ENCODE peak calls at places on chromosomes 4 and X, in five cellular contexts. Z is prostate gland, K is GM23338, P is breast epithelium, N is HL-60. R is an unnamed sample.

GRCh38 chrX:11458175-11458574 is 165.0 kb downstream of the AMELX start:
- DNase-seq in Z (peak), K (no peak), P (no peak), N (no peak), R (no peak)

GRCh38 chr4:98113005-98113404 is 30.3 kb downstream of the STPG2 start:
- DNase-seq in Z (no peak), K (peak), P (no peak), N (no peak), R (no peak)

GRCh38 chr4:128812360-128812958 is 3.0 kb downstream of the JADE1 start:
- DNase-seq in Z (peak), K (peak), P (no peak), N (no peak), R (peak)

GRCh38 chr4:6343950-6344408 is 74.3 kb downstream of the WFS1 start:
- DNase-seq in Z (no peak), K (no peak), P (no peak), N (no peak), R (no peak)

GRCh38 chr4:102219143-102219542 is 126.1 kb downstream of the SLC39A8 start:
- DNase-seq in Z (no peak), K (peak), P (no peak), N (no peak), R (no peak)

GRCh38 chr4:163482197-163482596 is 8.6 kb upstream of the TKTL2 start:
- DNase-seq in Z (no peak), K (no peak), P (no peak), N (no peak), R (no peak)

GRCh38 chr4:171521726-171522125 is 291.5 kb upstream of the GALNTL6 start:
- DNase-seq in Z (no peak), K (no peak), P (no peak), N (no peak), R (no peak)

GRCh38 chr4:140044314-140044991 is 109.5 kb downstream of the MAML3 start:
- DNase-seq in Z (no peak), K (no peak), P (no peak), N (no peak), R (no peak)

GRCh38 chr4:146647615-146648383 is 9.1 kb downstream of the POU4F2 start:
- DNase-seq in Z (no peak), K (peak), P (no peak), N (no peak), R (no peak)

GRCh38 chrX:102727761-102728160 is 7.2 kb downstream of the GPRASP3 start:
- DNase-seq in Z (no peak), K (no peak), P (no peak), N (no peak), R (no peak)

GRCh38 chrX:103254171-103254824 is 657 bp downstream of the TCEAL8 start:
- DNase-seq in Z (peak), K (peak), P (no peak), N (no peak), R (no peak)

GRCh38 chr4:73347497-73347896 is 56.6 kb upstream of the ALB start:
- DNase-seq in Z (no peak), K (no peak), P (no peak), N (no peak), R (no peak)

GRCh38 chr4:123444298-123444731 is 47.7 kb downstream of the SPRY1 start:
- DNase-seq in Z (no peak), K (peak), P (no peak), N (peak), R (no peak)

DNA sequence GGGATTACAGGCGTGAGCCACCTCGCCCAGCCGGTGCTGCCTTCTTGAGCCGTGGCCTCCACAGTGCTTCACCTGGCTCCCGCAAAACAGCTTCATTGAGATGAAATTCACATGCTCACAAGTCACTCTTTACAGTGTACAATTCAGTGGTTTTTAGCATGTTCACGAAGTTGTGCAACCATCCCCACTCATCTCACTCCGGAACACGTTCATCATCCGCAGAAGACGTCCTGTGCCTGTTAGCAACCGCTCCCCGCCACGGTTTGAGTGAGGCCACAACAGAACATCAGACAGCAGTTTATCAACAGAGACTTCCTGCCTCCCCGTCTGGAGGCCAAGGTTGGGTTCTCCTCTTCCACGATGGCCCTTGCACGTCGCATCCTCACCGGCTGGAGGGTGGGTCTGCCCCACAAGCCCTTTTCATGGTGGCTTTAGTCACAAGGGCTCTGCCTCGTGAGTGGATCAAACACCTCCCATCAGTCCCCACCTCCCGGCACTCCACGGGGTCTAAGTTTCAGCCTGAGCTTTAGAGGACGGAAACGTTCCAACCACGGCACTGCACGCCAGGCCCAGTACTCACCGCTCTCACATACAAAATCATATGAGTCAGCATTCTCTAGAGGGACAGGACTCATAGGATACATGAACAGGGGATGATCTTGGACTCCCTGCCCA is 29.6 kb upstream of the SPON2 start:
- DNase-seq in Z (no peak), K (no peak), P (peak), N (peak), R (peak)
- TF ChIP-seq POLR2AphosphoS5 in Z (peak), K (no peak), P (peak), N (peak), R (no peak)

DNA sequence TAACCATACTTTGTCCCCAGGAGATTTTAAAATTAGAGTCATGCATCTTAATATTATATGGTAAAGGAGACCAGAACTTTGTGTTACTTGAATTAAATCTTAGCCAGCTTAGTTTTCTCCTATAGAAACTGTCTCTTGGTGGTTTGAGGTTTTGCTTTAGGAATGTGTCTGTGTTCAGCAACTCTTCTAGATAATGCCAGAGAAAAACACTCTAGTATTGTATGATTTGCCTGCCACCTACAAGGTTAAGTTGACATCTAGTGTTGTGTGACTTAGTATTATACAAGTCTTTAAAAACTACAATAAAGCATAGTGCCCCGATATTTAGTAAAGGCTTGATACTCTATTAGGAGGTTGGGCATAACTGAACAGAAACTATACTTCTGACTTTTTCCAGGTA is 2.1 kb downstream of the UGT8 start:
- DNase-seq in Z (no peak), K (no peak), P (no peak), N (no peak), R (no peak)
- H3K4me3 ChIP-seq in Z (no peak), K (peak), P (no peak), N (no peak), R (no peak)

GRCh38 chr4:95255396-95256107 is 293.2 kb downstream of the UNC5C start:
- DNase-seq in Z (no peak), K (no peak), P (no peak), N (no peak), R (no peak)
- TF ChIP-seq POLR2AphosphoS5 in Z (no peak), K (no peak), P (no peak), N (no peak), R (no peak)

GRCh38 chrX:19555236-19555635 is 39.9 kb upstream of the MAP3K15 start:
- DNase-seq in Z (no peak), K (no peak), P (no peak), N (no peak), R (no peak)

GRCh38 chrX:19556202-19556601 is 40.9 kb upstream of the MAP3K15 start:
- DNase-seq in Z (no peak), K (no peak), P (no peak), N (no peak), R (no peak)

GRCh38 chrX:19555683-19556082 is 40.4 kb upstream of the MAP3K15 start:
- DNase-seq in Z (no peak), K (no peak), P (no peak), N (no peak), R (no peak)

GRCh38 chrX:19552793-19553192 is 37.5 kb upstream of the MAP3K15 start:
- DNase-seq in Z (no peak), K (no peak), P (no peak), N (no peak), R (no peak)

GRCh38 chrX:19554786-19555185 is 39.5 kb upstream of the MAP3K15 start:
- DNase-seq in Z (no peak), K (no peak), P (no peak), N (no peak), R (no peak)
- H3K4me3 ChIP-seq in Z (no peak), K (no peak), P (no peak), N (no peak), R (no peak)

DNA sequence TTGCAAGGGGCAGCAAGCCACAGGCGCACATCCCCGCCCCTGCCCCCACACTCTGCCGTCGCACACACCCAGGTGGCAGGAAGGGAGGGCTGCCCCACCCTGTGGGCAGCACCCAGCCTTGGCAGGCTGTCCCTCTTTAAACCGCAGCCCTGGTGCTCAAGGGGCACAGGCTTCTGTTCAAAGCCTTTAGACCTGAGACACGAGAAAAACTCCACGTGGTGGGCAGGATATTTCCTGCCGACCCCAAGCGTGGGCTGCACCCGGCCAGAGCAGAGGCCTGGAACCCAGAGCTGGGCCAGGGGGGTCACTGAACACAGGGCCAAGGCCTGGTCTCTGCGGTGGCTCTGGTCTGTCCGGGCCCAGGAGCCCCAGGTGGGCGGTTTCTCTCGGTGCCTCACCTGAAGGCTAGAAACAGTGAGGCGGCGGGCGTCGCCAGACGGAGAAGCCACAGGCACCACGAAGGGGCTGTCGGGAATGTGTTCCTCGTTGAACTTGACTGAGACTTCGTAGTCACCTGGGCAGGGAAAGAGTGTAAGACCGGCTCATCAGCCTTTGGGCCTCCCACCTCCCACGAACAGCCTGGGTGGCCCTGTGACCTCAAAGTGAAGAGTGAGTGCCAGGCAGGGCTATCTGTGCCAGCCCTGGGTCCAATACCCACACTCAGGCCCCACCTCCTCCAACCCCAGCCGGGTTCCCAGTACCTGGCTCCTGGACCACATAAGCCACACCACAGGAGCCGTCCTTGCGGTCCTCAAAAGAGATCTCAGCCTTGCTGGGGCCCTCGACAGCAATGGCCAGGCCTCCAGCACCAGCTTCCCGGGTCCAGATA is 23.0 kb downstream of the FLNA start:
- DNase-seq in Z (no peak), K (no peak), P (no peak), N (peak), R (no peak)
- TF ChIP-seq POLR2AphosphoS5 in Z (no peak), K (no peak), P (no peak), N (no peak), R (no peak)

GRCh38 chrX:72253686-72254085 is 14.9 kb upstream of the ERCC6L start:
- DNase-seq in Z (no peak), K (no peak), P (no peak), N (no peak), R (no peak)

GRCh38 chrX:72255864-72256263 is 17.0 kb upstream of the ERCC6L start:
- DNase-seq in Z (no peak), K (no peak), P (no peak), N (no peak), R (no peak)

GRCh38 chrX:72258174-72258573 is 18.9 kb downstream of the RPS4X start:
- DNase-seq in Z (no peak), K (no peak), P (no peak), N (no peak), R (no peak)

GRCh38 chrX:72254835-72255234 is 16.0 kb upstream of the ERCC6L start:
- DNase-seq in Z (no peak), K (peak), P (no peak), N (no peak), R (no peak)

DNA sequence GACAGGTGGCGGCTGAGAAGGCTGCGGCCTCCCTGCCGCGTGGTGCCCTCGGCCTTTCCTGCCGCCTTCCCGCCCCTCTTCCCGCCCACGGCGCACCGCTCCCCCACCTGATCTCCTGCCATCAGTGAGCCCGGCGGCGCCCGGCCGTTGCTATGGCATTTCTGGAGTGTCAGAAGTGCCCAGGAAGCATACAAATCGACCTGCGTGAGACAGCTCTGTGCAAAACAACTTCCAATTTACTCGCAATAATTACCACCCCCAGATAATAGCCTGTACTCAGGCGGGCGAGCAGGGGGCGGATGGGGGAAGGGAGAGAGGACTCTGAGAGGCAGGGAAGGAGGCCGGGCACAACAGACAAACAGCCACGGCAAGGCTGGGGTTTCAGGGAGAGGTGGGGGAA is 16.6 kb upstream of the ERCC6L start:
- DNase-seq in Z (no peak), K (peak), P (no peak), N (no peak), R (no peak)
- H3K4me3 ChIP-seq in Z (no peak), K (peak), P (no peak), N (no peak), R (no peak)

R was measured in suprapubic skin.